ENCODE peak calls at places on chromosomes 5 and 9, in seven cellular contexts. One of them, this sample, is unnamed.

GRCh38 chr9:70502690-70503089 is 88.2 kb upstream of the KLF9 start:
- DNase-seq in upper lobe of left lung: no peak
- DNase-seq in sigmoid colon: no peak
- DNase-seq in Panc1: no peak
- DNase-seq in endothelial cell of umbilical vein: no peak
- DNase-seq in stomach: no peak
- DNase-seq in spleen: no peak
- DNase-seq in this sample: no peak

GRCh38 chr9:121508415-121508814 is 8.8 kb upstream of the GGTA1 start:
- DNase-seq in spleen: no peak
- DNase-seq in upper lobe of left lung: no peak
- DNase-seq in Panc1: no peak
- DNase-seq in sigmoid colon: no peak
- DNase-seq in endothelial cell of umbilical vein: no peak
- DNase-seq in stomach: peak; percentile 41
- DNase-seq in this sample: no peak

GRCh38 chr5:146466521-146467349 is 19.6 kb downstream of the TCERG1 start:
- DNase-seq in upper lobe of left lung: no peak
- DNase-seq in stomach: no peak
- DNase-seq in endothelial cell of umbilical vein: peak; percentile 58
- DNase-seq in sigmoid colon: no peak
- DNase-seq in Panc1: no peak
- DNase-seq in spleen: no peak
- DNase-seq in this sample: no peak

GRCh38 chr9:5499889-5500398 is 10.4 kb upstream of the PDCD1LG2 start:
- DNase-seq in sigmoid colon: no peak
- DNase-seq in Panc1: no peak
- DNase-seq in spleen: no peak
- DNase-seq in endothelial cell of umbilical vein: peak; percentile 97
- DNase-seq in stomach: no peak
- DNase-seq in upper lobe of left lung: no peak
- DNase-seq in this sample: no peak

GRCh38 chr9:2691212-2691611 is 26.1 kb upstream of the KCNV2 start:
- DNase-seq in stomach: no peak
- DNase-seq in spleen: no peak
- DNase-seq in Panc1: no peak
- DNase-seq in sigmoid colon: no peak
- DNase-seq in upper lobe of left lung: no peak
- DNase-seq in endothelial cell of umbilical vein: no peak
- DNase-seq in this sample: no peak

GRCh38 chr5:167908596-167908995 is 382.8 kb upstream of the WWC1 start:
- DNase-seq in stomach: no peak
- DNase-seq in Panc1: no peak
- DNase-seq in endothelial cell of umbilical vein: no peak
- DNase-seq in spleen: no peak
- DNase-seq in sigmoid colon: no peak
- DNase-seq in upper lobe of left lung: no peak
- DNase-seq in this sample: no peak

GRCh38 chr5:168177831-168178450 is 113.5 kb upstream of the WWC1 start:
- DNase-seq in Panc1: no peak
- DNase-seq in upper lobe of left lung: peak; percentile 65
- DNase-seq in sigmoid colon: peak; percentile 70
- DNase-seq in endothelial cell of umbilical vein: no peak
- DNase-seq in stomach: no peak
- DNase-seq in spleen: no peak
- DNase-seq in this sample: no peak

GRCh38 chr5:61342066-61342465 is 10.0 kb downstream of the ZSWIM6 start:
- DNase-seq in Panc1: no peak
- DNase-seq in sigmoid colon: no peak
- DNase-seq in stomach: no peak
- DNase-seq in spleen: no peak
- DNase-seq in upper lobe of left lung: no peak
- DNase-seq in endothelial cell of umbilical vein: peak; percentile 71
- DNase-seq in this sample: no peak

GRCh38 chr5:99105216-99105615 is 176.4 kb upstream of the CHD1 start:
- DNase-seq in upper lobe of left lung: no peak
- DNase-seq in stomach: no peak
- DNase-seq in spleen: no peak
- DNase-seq in sigmoid colon: no peak
- DNase-seq in endothelial cell of umbilical vein: peak; percentile 63
- DNase-seq in Panc1: no peak
- DNase-seq in this sample: no peak

GRCh38 chr9:18490591-18491370 is 16.8 kb downstream of the ADAMTSL1 start:
- DNase-seq in spleen: no peak
- DNase-seq in endothelial cell of umbilical vein: peak; percentile 96
- DNase-seq in Panc1: peak; percentile 59
- DNase-seq in sigmoid colon: no peak
- DNase-seq in upper lobe of left lung: no peak
- DNase-seq in stomach: no peak
- DNase-seq in this sample: no peak

GRCh38 chr9:94692601-94693000 is 33.9 kb upstream of the AOPEP start:
- DNase-seq in upper lobe of left lung: no peak
- DNase-seq in sigmoid colon: no peak
- DNase-seq in stomach: no peak
- DNase-seq in endothelial cell of umbilical vein: no peak
- DNase-seq in spleen: no peak
- DNase-seq in Panc1: no peak
- DNase-seq in this sample: no peak

GRCh38 chr5:139660105-139660915 is 12.2 kb downstream of the CXXC5 start:
- DNase-seq in upper lobe of left lung: no peak
- DNase-seq in sigmoid colon: peak; percentile 92
- DNase-seq in Panc1: no peak
- DNase-seq in endothelial cell of umbilical vein: peak; percentile 50
- DNase-seq in stomach: peak; percentile 92
- DNase-seq in spleen: peak; percentile 86
- DNase-seq in this sample: peak; percentile 82

GRCh38 chr9:138014570-138014958 is 137.0 kb downstream of the CACNA1B start:
- DNase-seq in endothelial cell of umbilical vein: no peak
- DNase-seq in upper lobe of left lung: peak; percentile 44
- DNase-seq in spleen: peak; percentile 48
- DNase-seq in Panc1: no peak
- DNase-seq in stomach: no peak
- DNase-seq in sigmoid colon: no peak
- DNase-seq in this sample: no peak

GRCh38 chr5:10936081-10936480 is 175.0 kb upstream of the DAP start:
- DNase-seq in stomach: no peak
- DNase-seq in Panc1: no peak
- DNase-seq in spleen: no peak
- DNase-seq in upper lobe of left lung: no peak
- DNase-seq in endothelial cell of umbilical vein: no peak
- DNase-seq in sigmoid colon: no peak
- DNase-seq in this sample: no peak

GRCh38 chr5:96994493-96994892 is 58.6 kb downstream of the LNPEP start:
- DNase-seq in endothelial cell of umbilical vein: no peak
- DNase-seq in Panc1: no peak
- DNase-seq in upper lobe of left lung: no peak
- DNase-seq in spleen: no peak
- DNase-seq in sigmoid colon: no peak
- DNase-seq in stomach: no peak
- DNase-seq in this sample: no peak

GRCh38 chr5:172311026-172311425 is 27.5 kb upstream of the UBTD2 start:
- DNase-seq in sigmoid colon: peak; percentile 54
- DNase-seq in endothelial cell of umbilical vein: no peak
- DNase-seq in spleen: no peak
- DNase-seq in upper lobe of left lung: no peak
- DNase-seq in stomach: no peak
- DNase-seq in Panc1: no peak
- DNase-seq in this sample: no peak

DNA sequence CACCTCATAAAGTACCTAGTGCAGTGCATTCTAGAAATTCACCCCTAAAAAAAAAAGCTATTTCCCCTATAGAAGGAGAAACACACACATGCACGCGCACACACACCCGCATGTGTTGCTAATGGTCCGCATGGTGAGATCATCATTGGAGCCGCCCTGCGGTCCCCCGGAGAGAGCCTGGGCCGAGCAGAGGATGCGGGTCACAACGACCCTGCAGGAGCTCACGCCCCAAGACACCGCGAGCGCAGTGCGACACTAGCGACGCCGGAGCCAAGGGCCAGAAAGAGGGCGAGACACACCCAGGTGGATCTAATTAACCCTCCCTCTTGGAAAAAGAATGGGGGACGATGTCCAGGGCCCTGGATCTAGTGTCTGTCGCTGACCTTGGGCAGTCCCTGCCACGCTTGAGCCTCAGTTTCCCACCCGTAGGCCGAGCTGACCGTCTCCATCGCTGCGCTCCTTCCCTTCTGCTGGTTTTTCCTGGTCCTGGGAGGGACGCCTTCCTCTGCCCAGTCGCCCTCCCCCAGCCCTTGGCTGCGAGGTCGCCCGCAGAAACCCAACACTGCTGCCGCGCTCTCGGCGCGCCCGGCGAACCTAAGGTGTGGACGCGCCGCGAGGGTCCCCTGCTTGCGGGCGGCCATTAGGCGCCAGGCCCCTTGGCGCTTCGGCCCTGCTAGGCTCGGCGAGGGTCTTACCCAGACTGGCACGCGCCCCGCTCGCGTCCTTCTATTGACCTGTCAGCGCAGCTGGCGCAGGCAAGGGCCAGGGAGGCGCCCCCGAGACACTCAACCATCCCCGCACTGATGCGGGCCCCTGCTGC is 47.6 kb upstream of the RNF20 start:
- DNase-seq in stomach: peak; percentile 48
- DNase-seq in spleen: no peak
- DNase-seq in upper lobe of left lung: peak; percentile 86
- DNase-seq in sigmoid colon: no peak
- DNase-seq in Panc1: no peak
- DNase-seq in endothelial cell of umbilical vein: no peak
- DNase-seq in this sample: peak; percentile 67
- TF ChIP-seq POLR2AphosphoS5 in stomach: peak; percentile 79
- TF ChIP-seq POLR2AphosphoS5 in spleen: peak; percentile 62
- TF ChIP-seq POLR2AphosphoS5 in upper lobe of left lung: no peak
- TF ChIP-seq POLR2AphosphoS5 in sigmoid colon: no peak
- TF ChIP-seq POLR2AphosphoS5 in Panc1: no peak
- TF ChIP-seq POLR2AphosphoS5 in endothelial cell of umbilical vein: no peak
- TF ChIP-seq POLR2AphosphoS5 in this sample: peak; percentile 66

GRCh38 chr5:150035139-150035893 is 34.8 kb downstream of the HMGXB3 start:
- DNase-seq in upper lobe of left lung: no peak
- DNase-seq in stomach: no peak
- DNase-seq in Panc1: no peak
- DNase-seq in spleen: no peak
- DNase-seq in endothelial cell of umbilical vein: no peak
- DNase-seq in sigmoid colon: no peak
- DNase-seq in this sample: no peak
- H3K36me3 ChIP-seq in upper lobe of left lung: peaks cover 90% of the 10 kb centered on the region
- H3K36me3 ChIP-seq in stomach: peaks cover 100% of the 10 kb centered on the region
- H3K36me3 ChIP-seq in Panc1: peaks cover 57% of the 10 kb centered on the region
- H3K36me3 ChIP-seq in spleen: peaks cover 99% of the 10 kb centered on the region
- H3K36me3 ChIP-seq in endothelial cell of umbilical vein: peaks cover 42% of the 10 kb centered on the region
- H3K36me3 ChIP-seq in sigmoid colon: peaks cover 68% of the 10 kb centered on the region
- H3K36me3 ChIP-seq in this sample: peaks cover 82% of the 10 kb centered on the region

DNA sequence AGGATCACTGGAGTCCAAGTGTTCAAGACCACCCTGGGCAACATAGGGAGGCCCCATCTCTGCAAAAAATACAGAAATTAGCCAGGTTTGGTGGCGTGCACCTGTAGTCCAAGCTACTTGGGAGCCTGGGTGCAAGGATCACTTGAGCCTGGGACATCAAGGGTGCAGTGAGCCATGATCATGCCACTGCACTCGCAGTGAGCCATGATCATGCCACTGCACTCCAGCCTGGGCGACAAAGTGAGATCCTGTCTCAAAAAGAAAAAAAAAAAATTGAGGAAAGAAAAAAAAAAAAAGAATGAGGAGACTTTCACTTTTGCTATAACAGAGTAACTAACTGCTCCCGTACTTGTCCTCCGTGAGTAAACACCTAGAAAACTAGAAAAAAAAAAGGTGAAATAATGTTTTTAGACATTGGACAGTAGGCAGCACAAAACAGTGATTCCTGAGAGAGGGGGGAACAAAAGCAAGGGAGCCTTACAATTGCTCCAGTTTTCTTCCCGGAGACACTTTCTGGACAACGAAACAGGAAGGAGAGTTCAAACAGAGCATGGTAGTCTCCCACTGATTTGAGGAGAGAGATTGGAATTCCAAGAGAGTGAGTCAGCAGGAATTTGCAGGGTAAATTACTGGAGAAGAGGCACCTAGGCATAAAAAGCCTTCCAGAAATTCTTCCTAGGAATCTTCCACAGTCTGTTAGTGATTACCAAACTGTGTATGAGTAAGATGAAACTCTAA is 6.9 kb upstream of the ZBTB5 start:
- DNase-seq in stomach: no peak
- DNase-seq in endothelial cell of umbilical vein: peak; percentile 86
- DNase-seq in spleen: no peak
- DNase-seq in upper lobe of left lung: no peak
- DNase-seq in Panc1: peak; percentile 97
- DNase-seq in sigmoid colon: no peak
- DNase-seq in this sample: no peak
- TF ChIP-seq POLR2AphosphoS5 in stomach: no peak
- TF ChIP-seq POLR2AphosphoS5 in endothelial cell of umbilical vein: peak; percentile 52
- TF ChIP-seq POLR2AphosphoS5 in spleen: no peak
- TF ChIP-seq POLR2AphosphoS5 in upper lobe of left lung: no peak
- TF ChIP-seq POLR2AphosphoS5 in Panc1: no peak
- TF ChIP-seq POLR2AphosphoS5 in sigmoid colon: peak; percentile 39
- TF ChIP-seq POLR2AphosphoS5 in this sample: no peak

DNA sequence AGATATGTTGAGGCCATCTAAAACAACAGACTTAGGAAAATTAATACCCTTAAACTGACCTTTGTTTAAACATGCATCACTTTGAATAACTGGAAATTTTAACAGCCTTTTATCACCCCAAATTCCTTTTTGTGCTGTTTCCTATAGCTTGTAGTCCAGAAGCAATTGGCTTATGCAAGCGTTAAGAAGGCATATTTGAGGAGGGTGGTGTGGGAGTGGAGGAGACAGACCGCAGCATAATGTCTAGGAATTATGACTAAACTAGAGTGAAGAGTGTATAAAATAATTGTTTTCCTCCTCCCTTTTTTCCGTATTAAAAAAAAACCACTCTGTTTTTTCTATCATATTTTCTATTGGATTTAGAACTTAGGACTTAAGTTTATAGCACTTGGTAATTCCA is 51.8 kb upstream of the MPDZ start:
- DNase-seq in endothelial cell of umbilical vein: no peak
- DNase-seq in spleen: no peak
- DNase-seq in Panc1: no peak
- DNase-seq in upper lobe of left lung: no peak
- DNase-seq in stomach: no peak
- DNase-seq in sigmoid colon: no peak
- DNase-seq in this sample: no peak
- H3K36me3 ChIP-seq in endothelial cell of umbilical vein: no peaks in the 10 kb centered on the region
- H3K36me3 ChIP-seq in spleen: no peaks in the 10 kb centered on the region
- H3K36me3 ChIP-seq in Panc1: no peaks in the 10 kb centered on the region
- H3K36me3 ChIP-seq in upper lobe of left lung: no peaks in the 10 kb centered on the region
- H3K36me3 ChIP-seq in stomach: no peaks in the 10 kb centered on the region
- H3K36me3 ChIP-seq in sigmoid colon: no peaks in the 10 kb centered on the region
- H3K36me3 ChIP-seq in this sample: no peaks in the 10 kb centered on the region

This sample was measured in transverse colon.